ENCODE peak calls at places on chromosomes 12 and 14, in six cellular contexts. W is transverse colon, G is COR-L47, J is kidney tubule cell, M is HuH-7, A is NCI-H2107. B is an unnamed sample.

GRCh38 chr14:99807413-99808132 is 14.4 kb downstream of the EML1 start:
- DNase-seq in W (no peak), G (no peak), J (peak; percentile 39), M (no peak), A (no peak), B (no peak)

GRCh38 chr14:57937681-57938080 is 71.8 kb upstream of the SLC35F4 start:
- DNase-seq in W (no peak), G (no peak), J (peak; percentile 71), M (no peak), A (no peak), B (no peak)

GRCh38 chr12:4591180-4591687 is 29.2 kb downstream of the DYRK4 start:
- DNase-seq in W (peak; percentile 20), G (no peak), J (no peak), M (no peak), A (peak; percentile 28), B (no peak)

GRCh38 chr14:51333901-51334432 is 93.9 kb downstream of the TMX1 start:
- DNase-seq in W (no peak), G (no peak), J (no peak), M (no peak), A (no peak), B (no peak)

GRCh38 chr14:73768107-73768506 is 53.9 kb upstream of the PNMA1 start:
- DNase-seq in W (no peak), G (no peak), J (no peak), M (no peak), A (no peak), B (no peak)

GRCh38 chr12:92675092-92675865 is 27.5 kb upstream of the PLEKHG7 start:
- DNase-seq in W (no peak), G (no peak), J (no peak), M (no peak), A (no peak), B (no peak)

GRCh38 chr12:26939192-26939832 is 1.0 kb downstream of the FGFR1OP2 start:
- DNase-seq in W (no peak), G (no peak), J (no peak), M (peak; percentile 15), A (no peak), B (no peak)

GRCh38 chr12:116876151-116876869 is 4.9 kb downstream of the HRK start:
- DNase-seq in W (no peak), G (no peak), J (no peak), M (no peak), A (no peak), B (no peak)

GRCh38 chr12:118102070-118102469 is 1.7 kb downstream of the VSIG10 start:
- DNase-seq in W (peak; percentile 35), G (no peak), J (peak; percentile 99), M (no peak), A (no peak), B (no peak)

GRCh38 chr12:88371416-88372183 is 208.7 kb downstream of the KITLG start:
- DNase-seq in W (peak; percentile 33), G (no peak), J (no peak), M (no peak), A (no peak), B (no peak)

GRCh38 chr12:27382126-27382795 is 49.6 kb downstream of the BMAL2 start:
- DNase-seq in W (no peak), G (no peak), J (peak; percentile 86), M (no peak), A (no peak), B (no peak)

GRCh38 chr14:44961730-44962572 is at the start of the genes KLHL28 and TOGARAM1:
- DNase-seq in W (peak; percentile 98), G (peak; percentile 99), J (peak; percentile 100), M (peak; percentile 73), A (peak; percentile 97), B (peak; percentile 98)

GRCh38 chr14:32977913-32978312 is 39.2 kb downstream of the NPAS3 start:
- DNase-seq in W (no peak), G (no peak), J (no peak), M (no peak), A (no peak), B (no peak)

GRCh38 chr14:39181026-39181692 is 6.1 kb downstream of the PNN start:
- DNase-seq in W (no peak), G (no peak), J (no peak), M (no peak), A (no peak), B (no peak)

GRCh38 chr14:80624581-80624980 is 317.0 kb downstream of the CEP128 start:
- DNase-seq in W (no peak), G (no peak), J (no peak), M (no peak), A (no peak), B (no peak)

GRCh38 chr14:23610090-23610814 is 25.9 kb upstream of the DHRS2 start:
- DNase-seq in W (no peak), G (no peak), J (no peak), M (no peak), A (no peak), B (no peak)

GRCh38 chr14:41662780-41663477 is 56.3 kb downstream of the LRFN5 start:
- DNase-seq in W (no peak), G (no peak), J (peak; percentile 76), M (no peak), A (no peak), B (no peak)

GRCh38 chr14:20477211-20477876 is 8.1 kb downstream of the PNP start:
- DNase-seq in W (no peak), G (no peak), J (peak; percentile 28), M (no peak), A (no peak), B (no peak)

GRCh38 chr14:49861581-49861922 is 9.0 kb upstream of the NEMF start:
- DNase-seq in W (peak; percentile 73), G (no peak), J (peak; percentile 76), M (no peak), A (peak; percentile 18), B (peak; percentile 44)

GRCh38 chr12:49369723-49370145 is 2.5 kb downstream of the SPATS2 start:
- DNase-seq in W (peak; percentile 63), G (peak; percentile 14), J (peak; percentile 32), M (peak; percentile 62), A (no peak), B (no peak)

GRCh38 chr12:75938189-75938588 is 93.4 kb downstream of the PHLDA1 start:
- DNase-seq in W (no peak), G (no peak), J (no peak), M (no peak), A (no peak), B (no peak)

GRCh38 chr12:92493816-92494215 is 209.0 kb upstream of the PLEKHG7 start:
- DNase-seq in W (no peak), G (no peak), J (peak; percentile 46), M (no peak), A (no peak), B (no peak)

GRCh38 chr12:57545809-57546437 is 1.1 kb downstream of the DCTN2 start:
- DNase-seq in W (peak; percentile 30), G (no peak), J (peak; percentile 76), M (no peak), A (no peak), B (no peak)

GRCh38 chr12:67515679-67516363 is 132.7 kb upstream of the DYRK2 start:
- DNase-seq in W (peak; percentile 32), G (peak; percentile 81), J (no peak), M (peak; percentile 37), A (peak; percentile 71), B (no peak)

GRCh38 chr14:21405097-21405496 is 21.3 kb upstream of the SUPT16H start:
- DNase-seq in W (no peak), G (no peak), J (no peak), M (no peak), A (no peak), B (no peak)

GRCh38 chr12:5177731-5178130 is 134.1 kb downstream of the KCNA5 start:
- DNase-seq in W (no peak), G (no peak), J (peak; percentile 46), M (no peak), A (no peak), B (no peak)

GRCh38 chr12:32893458-32893857 is 3.1 kb downstream of the PKP2 start:
- DNase-seq in W (no peak), G (no peak), J (no peak), M (peak; percentile 49), A (no peak), B (no peak)

GRCh38 chr12:39112064-39112463 is 206.7 kb upstream of the CPNE8 start:
- DNase-seq in W (no peak), G (no peak), J (no peak), M (no peak), A (no peak), B (no peak)

GRCh38 chr14:53528114-53528513 is 375.0 kb upstream of the DDHD1 start:
- DNase-seq in W (no peak), G (no peak), J (no peak), M (no peak), A (no peak), B (no peak)

GRCh38 chr14:103710771-103711392 is 4.4 kb downstream of the XRCC3 start:
- DNase-seq in W (peak; percentile 56), G (peak; percentile 28), J (no peak), M (no peak), A (no peak), B (no peak)

GRCh38 chr12:52969828-52970569 is 21.1 kb downstream of the KRT18 start:
- DNase-seq in W (peak; percentile 85), G (no peak), J (no peak), M (peak; percentile 53), A (no peak), B (no peak)

GRCh38 chr12:114399664-114400211 is 6.2 kb downstream of the TBX5 start:
- DNase-seq in W (no peak), G (no peak), J (peak; percentile 29), M (no peak), A (no peak), B (no peak)

GRCh38 chr12:27359578-27360340 is 27.1 kb downstream of the BMAL2 start:
- DNase-seq in W (no peak), G (no peak), J (no peak), M (no peak), A (no peak), B (no peak)

GRCh38 chr12:100656806-100657205 is 83.3 kb downstream of the GAS2L3 start:
- DNase-seq in W (no peak), G (peak; percentile 93), J (no peak), M (no peak), A (no peak), B (no peak)

GRCh38 chr12:5964913-5965900 is 20.1 kb upstream of the ANO2 start:
- DNase-seq in W (no peak), G (no peak), J (peak; percentile 19), M (no peak), A (no peak), B (peak; percentile 81)

GRCh38 chr14:75495399-75495798 is 26.9 kb upstream of the BATF start:
- DNase-seq in W (no peak), G (no peak), J (no peak), M (no peak), A (no peak), B (no peak)